ENCODE peak calls at places on chromosome 22, in four cellular contexts. B is HepG2, A is GM12878, N is A549. K is an unnamed sample.

GRCh38 chr22:49540571-49541450 is 286.9 kb downstream of the BRD1 start:
- DNase-seq in B (no peak), A (no peak), N (no peak), K (no peak)

GRCh38 chr22:27637604-27638003 is 164.0 kb downstream of the MN1 start:
- DNase-seq in B (no peak), A (no peak), N (no peak), K (no peak)

GRCh38 chr22:22687638-22688500 is 43.5 kb downstream of the GGTLC2 start:
- DNase-seq in B (peak; percentile 43), A (no peak), N (peak; percentile 52), K (peak; percentile 60)

GRCh38 chr22:38760477-38761201 is 4.8 kb upstream of the SUN2 start:
- DNase-seq in B (peak; percentile 21), A (no peak), N (no peak), K (no peak)

GRCh38 chr22:35620624-35621245 is 3.6 kb upstream of the MB start:
- DNase-seq in B (no peak), A (no peak), N (peak; percentile 39), K (peak; percentile 77)

GRCh38 chr22:47195676-47196492 is 433.4 kb downstream of the TBC1D22A start:
- DNase-seq in B (no peak), A (no peak), N (no peak), K (peak; percentile 26)

GRCh38 chr22:39920134-39920743 is 19.4 kb downstream of the GRAP2 start:
- DNase-seq in B (no peak), A (no peak), N (no peak), K (no peak)

GRCh38 chr22:39013923-39014722 is at the start of gene APOBEC3C:
- DNase-seq in B (peak; percentile 75), A (peak; percentile 79), N (peak; percentile 80), K (peak; percentile 74)

GRCh38 chr22:17120281-17120680 is 879 bp downstream of the TMEM121B start:
- DNase-seq in B (no peak), A (no peak), N (peak; percentile 27), K (peak; percentile 71)

GRCh38 chr22:44664149-44664548 is 37.9 kb upstream of the PRR5 start:
- DNase-seq in B (no peak), A (no peak), N (no peak), K (peak; percentile 52)
- TF ChIP-seq PBX3 in B (no peak), A (no peak), N (no peak), K (no peak)

DNA sequence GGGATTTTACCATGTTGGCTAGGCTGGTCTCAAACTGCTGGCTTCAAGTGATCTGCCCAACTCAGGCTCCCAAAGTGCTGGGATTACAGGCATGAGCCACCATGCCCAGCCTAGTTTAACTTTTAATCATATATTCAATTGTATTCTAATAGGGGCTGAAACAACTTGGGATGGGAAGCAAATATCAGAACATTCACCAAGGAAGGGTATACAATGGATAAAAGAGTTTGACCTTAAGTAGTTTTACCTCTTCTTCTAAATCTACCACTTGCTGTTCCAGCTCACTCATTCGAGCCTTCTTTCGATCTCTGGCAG is 1.6 kb downstream of the XBP1 start:
- DNase-seq in B (no peak), A (no peak), N (no peak), K (no peak)
- TF ChIP-seq PBX3 in B (no peak), A (no peak), N (no peak), K (no peak)

DNA sequence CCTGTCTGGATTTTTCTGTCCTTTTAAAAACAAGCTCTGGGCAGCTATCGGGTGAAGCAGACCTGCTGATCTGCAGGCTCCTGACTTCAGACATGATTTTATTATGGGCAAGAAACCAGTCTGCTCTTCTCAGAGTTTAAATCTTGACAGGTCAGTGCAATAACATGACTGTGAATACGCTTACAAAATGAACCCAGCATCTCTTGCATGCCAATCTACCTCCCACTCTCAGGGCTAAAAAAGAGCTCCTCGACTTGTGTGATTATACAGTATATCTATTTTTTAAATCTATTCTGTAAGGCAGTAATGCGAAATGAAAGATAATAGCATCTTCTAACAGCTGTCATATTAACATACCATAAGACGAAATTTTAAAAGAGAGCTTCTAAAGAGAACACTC is 18.7 kb upstream of the ASPHD2 start:
- DNase-seq in B (no peak), A (no peak), N (no peak), K (no peak)
- TF ChIP-seq PBX3 in B (no peak), A (no peak), N (no peak), K (no peak)

DNA sequence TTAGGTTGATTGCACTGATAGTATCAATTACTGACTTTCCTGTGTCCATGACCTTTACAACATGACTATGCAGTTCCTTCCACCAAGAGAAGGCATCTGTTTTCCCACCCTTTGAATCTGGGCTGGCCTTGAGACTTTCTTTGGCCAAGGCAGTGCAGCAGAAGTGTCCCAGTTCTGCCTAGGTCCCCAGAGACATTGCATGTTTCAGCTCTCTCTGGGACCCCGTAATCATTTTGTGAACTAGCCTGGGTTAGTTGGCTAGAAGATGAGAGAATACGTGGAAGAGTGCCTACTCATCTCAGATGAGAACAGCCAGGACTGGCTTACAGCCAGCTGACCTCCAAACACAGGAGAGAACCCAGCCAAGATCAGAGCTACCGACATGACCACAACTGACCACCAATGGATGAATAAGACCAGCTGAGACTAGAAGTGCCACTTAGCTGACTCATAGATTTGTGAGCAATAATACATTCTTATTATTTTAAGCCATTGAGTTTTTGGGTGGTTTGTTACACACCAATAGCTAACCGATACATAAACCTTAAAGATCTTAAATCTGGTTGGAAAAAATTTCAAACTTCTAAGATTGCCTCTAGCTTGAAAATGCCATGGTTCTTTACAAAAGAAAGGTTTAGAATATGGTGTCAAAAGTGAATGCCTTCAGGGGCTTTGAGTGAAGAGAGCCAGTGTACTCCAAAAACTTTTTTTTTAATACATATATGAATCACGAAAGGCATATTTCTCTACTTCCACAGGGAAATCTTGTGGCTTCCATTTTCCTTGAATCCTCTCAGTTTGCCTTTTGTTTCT is 145.2 kb downstream of the FBXO7 start:
- DNase-seq in B (peak; percentile 91), A (no peak), N (peak; percentile 25), K (no peak)
- TF ChIP-seq PBX3 in B (no peak), A (no peak), N (no peak), K (no peak)

GRCh38 chr22:20563941-20564371 is 56.5 kb downstream of the MED15 start:
- DNase-seq in B (no peak), A (no peak), N (no peak), K (no peak)

GRCh38 chr22:20563464-20563906 is 56.1 kb downstream of the MED15 start:
- DNase-seq in B (no peak), A (no peak), N (no peak), K (no peak)

GRCh38 chr22:20561882-20562281 is 54.5 kb downstream of the MED15 start:
- DNase-seq in B (no peak), A (no peak), N (no peak), K (no peak)

GRCh38 chr22:20560716-20561115 is 53.3 kb downstream of the MED15 start:
- DNase-seq in B (no peak), A (no peak), N (no peak), K (no peak)

DNA sequence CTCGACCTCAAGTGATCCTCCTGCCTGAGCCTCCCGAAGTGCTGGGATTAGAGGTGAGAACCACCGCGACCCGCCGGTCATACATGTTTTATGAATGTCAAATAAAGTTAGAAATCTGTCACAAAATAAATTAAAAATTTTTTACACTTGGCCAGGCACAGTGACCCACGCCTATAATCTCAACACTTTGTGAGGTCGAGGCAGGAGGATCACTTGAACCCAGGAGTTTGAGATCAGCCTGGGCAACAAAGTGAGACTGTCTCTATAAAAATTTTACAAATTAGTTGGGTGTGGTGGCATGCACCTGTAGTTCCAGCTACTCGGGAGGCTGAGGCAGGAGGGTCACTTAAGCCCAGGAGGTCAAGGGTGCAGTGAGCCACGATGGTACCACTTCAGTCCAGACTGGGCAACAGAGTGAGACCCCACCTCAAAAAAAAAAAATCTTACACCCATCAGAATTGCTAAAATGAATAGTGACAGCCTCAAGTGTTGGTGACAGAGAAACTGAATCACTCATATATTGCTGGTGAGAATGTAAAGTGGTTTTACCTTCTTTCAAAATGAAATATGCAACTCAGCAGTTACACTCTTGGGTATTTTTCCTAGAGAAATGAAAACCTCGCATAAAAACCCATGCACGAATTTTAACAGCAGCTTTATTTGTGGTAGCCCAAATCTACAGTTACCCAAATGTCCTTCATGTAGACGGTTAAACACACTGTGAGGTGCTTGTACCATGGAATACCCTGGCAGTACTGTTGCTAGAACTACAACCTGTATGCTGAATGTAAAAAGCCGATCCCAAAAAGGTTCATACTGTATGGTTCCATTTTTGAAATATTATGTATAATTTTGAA is 55.4 kb downstream of the MED15 start:
- DNase-seq in B (no peak), A (no peak), N (no peak), K (no peak)
- TF ChIP-seq PBX3 in B (no peak), A (no peak), N (no peak), K (no peak)

GRCh38 chr22:31604137-31604705 is 57.8 kb downstream of the PISD start:
- DNase-seq in B (no peak), A (no peak), N (no peak), K (no peak)

GRCh38 chr22:31605851-31606585 is 56.0 kb downstream of the PISD start:
- DNase-seq in B (no peak), A (no peak), N (no peak), K (no peak)

GRCh38 chr22:31603574-31603973 is 58.4 kb downstream of the PISD start:
- DNase-seq in B (no peak), A (no peak), N (no peak), K (no peak)

GRCh38 chr22:31604746-31605705 is 57.0 kb downstream of the PISD start:
- DNase-seq in B (peak; percentile 39), A (no peak), N (no peak), K (no peak)

DNA sequence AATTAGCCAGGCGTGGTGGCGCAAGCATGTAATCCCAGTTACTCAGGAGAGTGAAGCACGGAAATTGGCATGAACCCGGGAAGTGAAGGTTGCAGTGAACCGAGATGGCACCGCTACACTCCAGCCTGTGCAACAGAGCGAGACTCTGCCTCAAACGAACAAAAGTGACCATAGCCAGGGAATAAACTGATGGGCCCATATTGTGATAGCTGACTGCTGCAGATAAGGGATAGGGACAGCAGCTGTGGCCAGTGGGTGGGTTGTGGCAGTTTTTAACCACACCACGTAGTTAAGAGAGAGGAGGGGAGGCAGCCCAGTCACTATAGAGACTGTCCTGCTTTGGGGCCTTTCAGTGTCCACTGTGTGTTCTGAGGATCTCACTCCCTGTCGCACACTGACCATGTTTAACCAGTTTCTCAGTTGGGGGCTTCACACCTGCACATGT is 58.9 kb downstream of the PISD start:
- DNase-seq in B (no peak), A (no peak), N (no peak), K (no peak)
- TF ChIP-seq PBX3 in B (no peak), A (no peak), N (no peak), K (no peak)

DNA sequence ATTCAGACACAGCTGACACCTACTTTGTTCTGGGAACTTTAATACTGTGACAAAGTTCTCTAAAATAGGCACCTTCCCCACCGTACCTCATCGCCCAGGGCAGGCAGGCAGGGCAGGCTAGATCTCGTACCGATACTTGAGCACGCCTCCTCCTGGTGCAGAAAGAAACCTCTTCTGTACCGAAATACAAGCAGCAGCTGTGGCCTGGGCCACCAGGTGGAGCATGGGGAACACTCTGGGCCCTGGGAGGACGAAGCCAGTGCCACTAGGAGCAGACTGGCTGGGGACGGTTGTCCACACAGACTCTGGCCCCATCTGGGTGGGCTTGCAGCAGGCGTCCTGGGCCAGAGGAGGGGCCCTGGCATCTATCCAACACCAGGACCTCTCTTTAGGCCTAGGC is 12.8 kb downstream of the PMM1 start:
- DNase-seq in B (peak; percentile 82), A (no peak), N (peak; percentile 72), K (peak; percentile 58)
- TF ChIP-seq PBX3 in B (no peak), A (no peak), N (no peak), K (no peak)

K was measured in SK-N-SH.